ENCODE peak calls at places on chromosomes 16 and 17, in eight cellular contexts. O is ovary; A is Jurkat, Clone E6-1; Z is MCF 10A; P is fibroblast of villous mesenchyme; M is foreskin fibroblast; I is KBM-7; K is activated CD8-positive, alpha-beta memory T cell treated with anti-CD3 and anti-CD28 coated beads for 1 hour. Q is an unnamed sample.

GRCh38 chr16:67396775-67397450 is 3.6 kb upstream of the TPPP3 start:
- DNase-seq in A (no peak), O (no peak), Z (no peak), I (no peak), P (no peak), M (no peak), K (no peak), Q (no peak)

GRCh38 chr17:81958633-81959342 is 2.2 kb downstream of the NOTUM start:
- DNase-seq in O (no peak), M (no peak), P (no peak), A (no peak), Z (no peak), I (no peak), K (no peak), Q (no peak)

GRCh38 chr17:65027305-65027704 is 29.2 kb downstream of the GNA13 start:
- DNase-seq in O (no peak), Z (peak), K (no peak), M (peak), P (peak), A (peak), I (peak), Q (peak)

GRCh38 chr16:22324787-22325597 is 27.8 kb downstream of the POLR3E start:
- DNase-seq in M (no peak), O (no peak), I (no peak), A (no peak), Z (no peak), K (no peak), P (no peak), Q (no peak)

GRCh38 chr17:16952401-16952800 is 19.5 kb downstream of the TNFRSF13B start:
- DNase-seq in P (no peak), O (no peak), A (no peak), Z (no peak), M (no peak), I (no peak), K (no peak), Q (no peak)

GRCh38 chr16:55701442-55702319 is 45.9 kb downstream of the SLC6A2 start:
- DNase-seq in A (peak), I (peak), P (peak), O (peak), Z (peak), M (peak), K (no peak), Q (peak)

GRCh38 chr17:55394357-55395021 is 27.1 kb downstream of the MMD start:
- DNase-seq in A (no peak), O (no peak), P (no peak), M (no peak), K (no peak), Z (no peak), I (peak), Q (no peak)

GRCh38 chr17:68775338-68775737 is 174.2 kb upstream of the FAM20A start:
- DNase-seq in Z (no peak), P (peak), A (no peak), M (peak), I (peak), O (no peak), K (no peak), Q (peak)

GRCh38 chr16:57651344-57652333 is 16.5 kb upstream of the ADGRG3 start:
- DNase-seq in O (no peak), I (peak), K (no peak), M (no peak), A (peak), Z (no peak), P (no peak), Q (no peak)

GRCh38 chr16:4855804-4856203 is 8.5 kb downstream of the UBN1 start:
- DNase-seq in O (no peak), K (no peak), P (no peak), I (no peak), A (no peak), M (no peak), Z (no peak), Q (no peak)

GRCh38 chr17:48597775-48598631 is 4.4 kb upstream of the HOXB5 start:
- DNase-seq in A (no peak), K (no peak), P (peak), I (peak), O (no peak), M (no peak), Z (peak), Q (no peak)

GRCh38 chr17:50155115-50155819 is 4.8 kb upstream of the PPP1R9B start:
- DNase-seq in K (no peak), Z (peak), O (no peak), I (no peak), A (no peak), P (peak), M (peak), Q (peak)

GRCh38 chr17:42054101-42054500 is 3.7 kb upstream of the C17orf113 start:
- DNase-seq in Z (no peak), A (no peak), I (no peak), O (no peak), K (no peak), P (no peak), M (no peak), Q (no peak)

Q was measured in fibroblast of gingiva.